ENCODE peak calls at places on chromosomes 6 and 20, in seven cellular contexts. One of them, this sample, is unnamed.

GRCh38 chr6:32941412-32941784 is 570 bp upstream of the HLA-DMB start:
- DNase-seq in tibial nerve: no peak
- DNase-seq in AG10803: no peak
- DNase-seq in endothelial cell: no peak
- DNase-seq in astrocyte of the cerebellum: no peak
- DNase-seq in GM12865: peak
- DNase-seq in fibroblast of pulmonary artery: no peak
- DNase-seq in this sample: no peak

GRCh38 chr20:5080384-5080877 is 39.3 kb downstream of the PCNA start:
- DNase-seq in tibial nerve: peak
- DNase-seq in AG10803: peak
- DNase-seq in endothelial cell: no peak
- DNase-seq in astrocyte of the cerebellum: no peak
- DNase-seq in GM12865: peak
- DNase-seq in fibroblast of pulmonary artery: peak
- DNase-seq in this sample: peak

GRCh38 chr20:44411020-44411756 is 55.7 kb downstream of the HNF4A start:
- DNase-seq in tibial nerve: no peak
- DNase-seq in AG10803: no peak
- DNase-seq in endothelial cell: no peak
- DNase-seq in astrocyte of the cerebellum: no peak
- DNase-seq in GM12865: no peak
- DNase-seq in fibroblast of pulmonary artery: no peak
- DNase-seq in this sample: peak

GRCh38 chr6:156697224-156697623 is 80.0 kb upstream of the ARID1B start:
- DNase-seq in tibial nerve: no peak
- DNase-seq in AG10803: no peak
- DNase-seq in endothelial cell: no peak
- DNase-seq in astrocyte of the cerebellum: no peak
- DNase-seq in GM12865: peak
- DNase-seq in fibroblast of pulmonary artery: no peak
- DNase-seq in this sample: no peak

GRCh38 chr6:43992783-43993505 is 134.3 kb downstream of the MRPL14 start:
- DNase-seq in tibial nerve: no peak
- DNase-seq in AG10803: no peak
- DNase-seq in endothelial cell: no peak
- DNase-seq in astrocyte of the cerebellum: no peak
- DNase-seq in GM12865: no peak
- DNase-seq in fibroblast of pulmonary artery: no peak
- DNase-seq in this sample: peak

GRCh38 chr6:149079911-149080501 is 237.5 kb upstream of the TAB2 start:
- DNase-seq in tibial nerve: peak
- DNase-seq in AG10803: peak
- DNase-seq in endothelial cell: no peak
- DNase-seq in astrocyte of the cerebellum: peak
- DNase-seq in GM12865: peak
- DNase-seq in fibroblast of pulmonary artery: peak
- DNase-seq in this sample: no peak

GRCh38 chr6:43347021-43347420 is 22.4 kb downstream of the ZNF318 start:
- DNase-seq in tibial nerve: no peak
- DNase-seq in AG10803: no peak
- DNase-seq in endothelial cell: no peak
- DNase-seq in astrocyte of the cerebellum: no peak
- DNase-seq in GM12865: no peak
- DNase-seq in fibroblast of pulmonary artery: no peak
- DNase-seq in this sample: no peak

GRCh38 chr6:131286469-131287040 is 151.3 kb downstream of the AKAP7 start:
- DNase-seq in tibial nerve: no peak
- DNase-seq in AG10803: no peak
- DNase-seq in endothelial cell: no peak
- DNase-seq in astrocyte of the cerebellum: no peak
- DNase-seq in GM12865: no peak
- DNase-seq in fibroblast of pulmonary artery: no peak
- DNase-seq in this sample: no peak

GRCh38 chr20:61959301-61959700 is 106.4 kb downstream of the TAF4 start:
- DNase-seq in tibial nerve: no peak
- DNase-seq in AG10803: no peak
- DNase-seq in endothelial cell: no peak
- DNase-seq in astrocyte of the cerebellum: no peak
- DNase-seq in GM12865: no peak
- DNase-seq in fibroblast of pulmonary artery: no peak
- DNase-seq in this sample: no peak

GRCh38 chr6:31581511-31582229 is 554 bp downstream of the LTB start:
- DNase-seq in tibial nerve: no peak
- DNase-seq in AG10803: no peak
- DNase-seq in endothelial cell: no peak
- DNase-seq in astrocyte of the cerebellum: no peak
- DNase-seq in GM12865: no peak
- DNase-seq in fibroblast of pulmonary artery: no peak
- DNase-seq in this sample: peak

GRCh38 chr6:150560004-150560883 is 39.4 kb upstream of the PLEKHG1 start:
- DNase-seq in tibial nerve: no peak
- DNase-seq in AG10803: no peak
- DNase-seq in endothelial cell: no peak
- DNase-seq in astrocyte of the cerebellum: no peak
- DNase-seq in GM12865: no peak
- DNase-seq in fibroblast of pulmonary artery: no peak
- DNase-seq in this sample: no peak

GRCh38 chr6:31193206-31193605 is 22.7 kb upstream of the POU5F1 start:
- DNase-seq in tibial nerve: no peak
- DNase-seq in AG10803: no peak
- DNase-seq in endothelial cell: no peak
- DNase-seq in astrocyte of the cerebellum: no peak
- DNase-seq in GM12865: no peak
- DNase-seq in fibroblast of pulmonary artery: no peak
- DNase-seq in this sample: no peak

GRCh38 chr6:122610690-122611455 is 668 bp downstream of the PKIB start:
- DNase-seq in tibial nerve: no peak
- DNase-seq in AG10803: no peak
- DNase-seq in endothelial cell: peak
- DNase-seq in astrocyte of the cerebellum: no peak
- DNase-seq in GM12865: peak
- DNase-seq in fibroblast of pulmonary artery: peak
- DNase-seq in this sample: peak

GRCh38 chr20:17762243-17762872 is 62.6 kb downstream of the BANF2 start:
- DNase-seq in tibial nerve: no peak
- DNase-seq in AG10803: no peak
- DNase-seq in endothelial cell: no peak
- DNase-seq in astrocyte of the cerebellum: no peak
- DNase-seq in GM12865: no peak
- DNase-seq in fibroblast of pulmonary artery: no peak
- DNase-seq in this sample: no peak

GRCh38 chr6:149933036-149933435 is 8.8 kb upstream of the ULBP2 start:
- DNase-seq in tibial nerve: no peak
- DNase-seq in AG10803: no peak
- DNase-seq in endothelial cell: no peak
- DNase-seq in astrocyte of the cerebellum: no peak
- DNase-seq in GM12865: no peak
- DNase-seq in fibroblast of pulmonary artery: no peak
- DNase-seq in this sample: no peak

GRCh38 chr6:155493026-155493693 is 37.5 kb upstream of the NOX3 start:
- DNase-seq in tibial nerve: no peak
- DNase-seq in AG10803: no peak
- DNase-seq in endothelial cell: no peak
- DNase-seq in astrocyte of the cerebellum: no peak
- DNase-seq in GM12865: no peak
- DNase-seq in fibroblast of pulmonary artery: no peak
- DNase-seq in this sample: no peak

GRCh38 chr20:38435555-38435939 is 419 bp upstream of the SNHG17 start:
- DNase-seq in tibial nerve: no peak
- DNase-seq in AG10803: peak
- DNase-seq in endothelial cell: no peak
- DNase-seq in astrocyte of the cerebellum: peak
- DNase-seq in GM12865: no peak
- DNase-seq in fibroblast of pulmonary artery: peak
- DNase-seq in this sample: no peak

GRCh38 chr6:5121479-5121878 is 36.3 kb downstream of the PPP1R3G start:
- DNase-seq in tibial nerve: no peak
- DNase-seq in AG10803: no peak
- DNase-seq in endothelial cell: no peak
- DNase-seq in astrocyte of the cerebellum: no peak
- DNase-seq in GM12865: no peak
- DNase-seq in fibroblast of pulmonary artery: no peak
- DNase-seq in this sample: peak

GRCh38 chr6:163327936-163328335 is 86.6 kb upstream of the QKI start:
- DNase-seq in tibial nerve: no peak
- DNase-seq in AG10803: peak
- DNase-seq in endothelial cell: no peak
- DNase-seq in astrocyte of the cerebellum: no peak
- DNase-seq in GM12865: peak
- DNase-seq in fibroblast of pulmonary artery: no peak
- DNase-seq in this sample: no peak

GRCh38 chr6:132648356-132648755 is 10.6 kb downstream of the TAAR1 start:
- DNase-seq in tibial nerve: no peak
- DNase-seq in AG10803: peak
- DNase-seq in endothelial cell: no peak
- DNase-seq in astrocyte of the cerebellum: peak
- DNase-seq in GM12865: peak
- DNase-seq in fibroblast of pulmonary artery: peak
- DNase-seq in this sample: no peak

GRCh38 chr6:2999621-3000455 is at the start of gene NQO2:
- DNase-seq in tibial nerve: peak
- DNase-seq in AG10803: peak
- DNase-seq in endothelial cell: peak
- DNase-seq in astrocyte of the cerebellum: no peak
- DNase-seq in GM12865: peak
- DNase-seq in fibroblast of pulmonary artery: peak
- DNase-seq in this sample: peak
- TF ChIP-seq CTCF in tibial nerve: peak
- TF ChIP-seq CTCF in AG10803: peak
- TF ChIP-seq CTCF in endothelial cell: no peak
- TF ChIP-seq CTCF in astrocyte of the cerebellum: no peak
- TF ChIP-seq CTCF in GM12865: no peak
- TF ChIP-seq CTCF in fibroblast of pulmonary artery: no peak
- TF ChIP-seq CTCF in this sample: no peak

DNA sequence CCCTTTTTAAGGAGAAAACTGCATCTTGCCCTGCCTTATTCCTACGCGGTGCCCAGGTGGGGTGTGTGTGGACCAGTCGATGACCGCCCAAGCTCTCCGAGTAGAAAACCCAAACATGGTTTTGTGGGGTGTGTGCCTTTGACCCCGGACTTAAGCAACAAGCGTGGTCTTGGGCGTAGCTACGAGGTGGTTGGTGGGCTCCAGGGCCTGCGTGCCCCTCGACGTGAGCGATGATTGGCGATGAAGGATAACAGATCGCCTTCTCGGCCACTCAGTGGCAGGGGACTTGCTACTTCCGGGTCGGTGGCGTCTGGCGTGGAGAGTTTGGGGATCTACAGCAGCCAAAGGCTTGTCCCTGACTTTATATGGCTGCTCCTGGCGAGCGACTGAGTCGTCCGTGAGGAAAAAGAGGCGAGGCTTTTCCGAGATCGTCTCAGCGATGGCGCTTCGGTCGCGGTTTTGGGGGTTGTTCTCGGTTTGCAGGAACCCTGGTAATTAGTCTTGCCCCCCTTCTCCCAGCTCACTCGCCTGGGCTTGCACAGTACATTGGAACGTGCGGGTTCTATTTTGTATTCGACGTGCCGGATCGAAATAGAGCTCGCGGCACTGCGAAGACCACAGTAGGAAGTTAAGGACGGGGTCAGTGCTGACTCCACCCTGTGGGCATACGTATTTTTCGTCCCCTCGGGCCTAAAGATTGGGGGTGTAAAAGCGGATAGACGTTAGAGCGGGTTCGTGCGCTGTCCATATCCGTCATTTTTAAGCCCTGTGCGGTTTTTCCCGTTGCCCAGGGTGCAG is at the start of gene MRPL18:
- DNase-seq in tibial nerve: peak
- DNase-seq in AG10803: peak
- DNase-seq in endothelial cell: peak
- DNase-seq in astrocyte of the cerebellum: peak
- DNase-seq in GM12865: peak
- DNase-seq in fibroblast of pulmonary artery: peak
- DNase-seq in this sample: peak
- TF ChIP-seq CTCF in tibial nerve: peak
- TF ChIP-seq CTCF in AG10803: no peak
- TF ChIP-seq CTCF in endothelial cell: no peak
- TF ChIP-seq CTCF in astrocyte of the cerebellum: no peak
- TF ChIP-seq CTCF in GM12865: no peak
- TF ChIP-seq CTCF in fibroblast of pulmonary artery: no peak
- TF ChIP-seq CTCF in this sample: no peak

GRCh38 chr20:57434390-57434700 is 43.1 kb downstream of the RBM38 start:
- DNase-seq in tibial nerve: no peak
- DNase-seq in AG10803: no peak
- DNase-seq in endothelial cell: no peak
- DNase-seq in astrocyte of the cerebellum: no peak
- DNase-seq in GM12865: peak
- DNase-seq in fibroblast of pulmonary artery: no peak
- DNase-seq in this sample: no peak

GRCh38 chr20:57436223-57436545 is 45.0 kb downstream of the RBM38 start:
- DNase-seq in tibial nerve: no peak
- DNase-seq in AG10803: no peak
- DNase-seq in endothelial cell: no peak
- DNase-seq in astrocyte of the cerebellum: no peak
- DNase-seq in GM12865: no peak
- DNase-seq in fibroblast of pulmonary artery: no peak
- DNase-seq in this sample: no peak

GRCh38 chr20:57437267-57437666 is 46.1 kb downstream of the RBM38 start:
- DNase-seq in tibial nerve: no peak
- DNase-seq in AG10803: no peak
- DNase-seq in endothelial cell: no peak
- DNase-seq in astrocyte of the cerebellum: no peak
- DNase-seq in GM12865: no peak
- DNase-seq in fibroblast of pulmonary artery: no peak
- DNase-seq in this sample: no peak

GRCh38 chr20:57435105-57435497 is 43.9 kb downstream of the RBM38 start:
- DNase-seq in tibial nerve: no peak
- DNase-seq in AG10803: no peak
- DNase-seq in endothelial cell: no peak
- DNase-seq in astrocyte of the cerebellum: no peak
- DNase-seq in GM12865: no peak
- DNase-seq in fibroblast of pulmonary artery: no peak
- DNase-seq in this sample: no peak

GRCh38 chr20:57435498-57436222 is 44.5 kb downstream of the RBM38 start:
- DNase-seq in tibial nerve: peak
- DNase-seq in AG10803: peak
- DNase-seq in endothelial cell: no peak
- DNase-seq in astrocyte of the cerebellum: no peak
- DNase-seq in GM12865: peak
- DNase-seq in fibroblast of pulmonary artery: no peak
- DNase-seq in this sample: peak
- TF ChIP-seq CTCF in tibial nerve: no peak
- TF ChIP-seq CTCF in AG10803: peak
- TF ChIP-seq CTCF in endothelial cell: no peak
- TF ChIP-seq CTCF in astrocyte of the cerebellum: no peak
- TF ChIP-seq CTCF in GM12865: no peak
- TF ChIP-seq CTCF in fibroblast of pulmonary artery: no peak
- TF ChIP-seq CTCF in this sample: peak

DNA sequence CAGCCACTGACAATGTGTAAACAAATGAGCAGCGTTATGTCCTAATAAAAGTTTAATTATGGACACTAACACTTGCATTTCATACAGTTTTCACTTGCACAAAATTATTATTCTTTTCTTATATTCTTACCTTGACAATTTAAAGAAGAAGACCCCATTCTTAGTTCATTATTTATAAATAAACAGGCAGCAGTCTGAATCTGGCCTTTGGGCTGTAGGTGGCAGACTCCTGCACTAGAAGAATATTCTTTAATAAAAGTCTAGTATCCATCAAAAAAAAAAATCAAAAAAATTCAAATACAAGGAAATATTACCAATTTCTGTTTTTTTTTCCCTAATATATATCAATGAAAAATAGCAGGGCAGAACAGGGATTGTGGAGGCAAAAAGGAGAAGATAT is 24.8 kb downstream of the PTCHD4 start:
- DNase-seq in tibial nerve: no peak
- DNase-seq in AG10803: no peak
- DNase-seq in endothelial cell: no peak
- DNase-seq in astrocyte of the cerebellum: no peak
- DNase-seq in GM12865: no peak
- DNase-seq in fibroblast of pulmonary artery: no peak
- DNase-seq in this sample: no peak
- TF ChIP-seq CTCF in tibial nerve: no peak
- TF ChIP-seq CTCF in AG10803: no peak
- TF ChIP-seq CTCF in endothelial cell: no peak
- TF ChIP-seq CTCF in astrocyte of the cerebellum: peak
- TF ChIP-seq CTCF in GM12865: no peak
- TF ChIP-seq CTCF in fibroblast of pulmonary artery: peak
- TF ChIP-seq CTCF in this sample: peak